ENCODE peak calls at places on chromosomes 6 and 20, in four cellular contexts. Z, Y, F and J are unnamed samples.

GRCh38 chr6:168315626-168316025 is 4.0 kb downstream of the DACT2 start:
- DNase-seq in Y (no peak), Z (no peak), F (no peak), J (no peak)

GRCh38 chr6:130076512-130076911 is 58.1 kb downstream of the L3MBTL3 start:
- DNase-seq in Z (no peak), Y (peak), F (no peak), J (no peak)

GRCh38 chr20:47973519-47974233 is 188.4 kb upstream of the SULF2 start:
- DNase-seq in Z (peak), Y (peak), F (peak), J (no peak)

GRCh38 chr6:35449287-35449881 is 2.8 kb upstream of the FANCE start:
- DNase-seq in F (no peak), Y (peak), Z (peak), J (peak)

GRCh38 chr6:27146706-27147507 is 100.6 kb upstream of the PRSS16 start:
- DNase-seq in F (peak), Y (peak), Z (peak), J (peak)

GRCh38 chr6:89260832-89261231 is 43.7 kb upstream of the GABRR1 start:
- DNase-seq in Y (no peak), Z (peak), F (no peak), J (peak)

GRCh38 chr6:3565291-3565690 is 108.4 kb upstream of the SLC22A23 start:
- DNase-seq in F (no peak), Z (no peak), Y (no peak), J (no peak)

GRCh38 chr6:112927641-112928040 is 580.5 kb downstream of the RFPL4B start:
- DNase-seq in Y (peak), Z (no peak), F (no peak), J (no peak)

GRCh38 chr6:13929196-13929595 is 4.4 kb downstream of the RNF182 start:
- DNase-seq in Z (no peak), Y (no peak), F (no peak), J (no peak)

GRCh38 chr6:1575213-1576041 is 34.3 kb upstream of the FOXC1 start:
- DNase-seq in F (no peak), Z (no peak), Y (peak), J (no peak)

GRCh38 chr6:43016935-43017334 is 2.9 kb downstream of the KLHDC3 start:
- DNase-seq in Y (no peak), Z (no peak), F (no peak), J (no peak)

GRCh38 chr6:44496705-44497369 is 109.3 kb downstream of the CDC5L start:
- DNase-seq in F (no peak), Z (no peak), Y (no peak), J (no peak)

GRCh38 chr20:40154514-40154913 is 534.5 kb downstream of the MAFB start:
- DNase-seq in Z (no peak), Y (no peak), F (no peak), J (no peak)

GRCh38 chr20:34472246-34472925 is 43.8 kb upstream of the DYNLRB1 start:
- DNase-seq in Y (peak), Z (peak), F (no peak), J (peak)

GRCh38 chr6:72963946-72964345 is 261.4 kb downstream of the KHDC1L start:
- DNase-seq in Y (peak), F (no peak), Z (no peak), J (no peak)

GRCh38 chr6:168124161-168124560 is 45.1 kb upstream of the FRMD1 start:
- DNase-seq in F (no peak), Z (no peak), Y (peak), J (no peak)

GRCh38 chr20:36666181-36666740 is 20.3 kb upstream of the SLA2 start:
- DNase-seq in F (no peak), Z (peak), Y (peak), J (peak)

GRCh38 chr20:35976012-35976411 is 7.6 kb downstream of the CNBD2 start:
- DNase-seq in F (no peak), Z (no peak), Y (no peak), J (no peak)

GRCh38 chr6:91198588-91199255 is 611.9 kb upstream of the MAP3K7 start:
- DNase-seq in F (no peak), Y (peak), Z (no peak), J (peak)

GRCh38 chr6:1930356-1930755 is 315.0 kb downstream of the GMDS start:
- DNase-seq in Z (no peak), Y (peak), F (no peak), J (no peak)